ENCODE peak calls at places on chromosomes 11 and 22, in nine cellular contexts. One of them, this sample, is unnamed.

GRCh38 chr11:10876168-10876567 is 18.3 kb upstream of the ZBED5 start:
- DNase-seq in uterus: no peak
- DNase-seq in right lobe of liver: no peak
- DNase-seq in transverse colon: no peak
- DNase-seq in ovary: no peak
- DNase-seq in OCI-LY7: no peak
- DNase-seq in suprapubic skin: no peak
- DNase-seq in breast epithelium: no peak
- DNase-seq in body of pancreas: no peak
- DNase-seq in this sample: no peak

GRCh38 chr11:79546366-79546765 is 105.5 kb upstream of the TENM4 start:
- DNase-seq in transverse colon: no peak
- DNase-seq in suprapubic skin: no peak
- DNase-seq in breast epithelium: no peak
- DNase-seq in uterus: no peak
- DNase-seq in ovary: no peak
- DNase-seq in right lobe of liver: no peak
- DNase-seq in body of pancreas: no peak
- DNase-seq in OCI-LY7: no peak
- DNase-seq in this sample: no peak

GRCh38 chr22:38069372-38070249 is 12.4 kb downstream of the PICK1 start:
- DNase-seq in suprapubic skin: no peak
- DNase-seq in uterus: peak; percentile 71
- DNase-seq in right lobe of liver: peak; percentile 45
- DNase-seq in OCI-LY7: peak; percentile 15
- DNase-seq in transverse colon: peak; percentile 29
- DNase-seq in ovary: peak; percentile 52
- DNase-seq in breast epithelium: no peak
- DNase-seq in body of pancreas: no peak
- DNase-seq in this sample: peak; percentile 97

GRCh38 chr11:9747816-9748215 is 83.9 kb downstream of the SWAP70 start:
- DNase-seq in transverse colon: no peak
- DNase-seq in body of pancreas: no peak
- DNase-seq in OCI-LY7: peak; percentile 41
- DNase-seq in ovary: no peak
- DNase-seq in breast epithelium: no peak
- DNase-seq in suprapubic skin: no peak
- DNase-seq in uterus: no peak
- DNase-seq in right lobe of liver: no peak
- DNase-seq in this sample: no peak

GRCh38 chr11:64933213-64933934 is 2.3 kb downstream of the GPHA2 start:
- DNase-seq in breast epithelium: no peak
- DNase-seq in uterus: no peak
- DNase-seq in suprapubic skin: no peak
- DNase-seq in transverse colon: no peak
- DNase-seq in right lobe of liver: no peak
- DNase-seq in ovary: no peak
- DNase-seq in OCI-LY7: no peak
- DNase-seq in body of pancreas: no peak
- DNase-seq in this sample: no peak

GRCh38 chr11:45279645-45280044 is 6.5 kb downstream of the SYT13 start:
- DNase-seq in right lobe of liver: no peak
- DNase-seq in transverse colon: no peak
- DNase-seq in suprapubic skin: no peak
- DNase-seq in uterus: no peak
- DNase-seq in breast epithelium: no peak
- DNase-seq in body of pancreas: no peak
- DNase-seq in ovary: no peak
- DNase-seq in OCI-LY7: no peak
- DNase-seq in this sample: no peak

GRCh38 chr11:69958308-69958707 is 119.8 kb upstream of the ANO1 start:
- DNase-seq in transverse colon: no peak
- DNase-seq in uterus: no peak
- DNase-seq in suprapubic skin: no peak
- DNase-seq in ovary: no peak
- DNase-seq in breast epithelium: no peak
- DNase-seq in OCI-LY7: no peak
- DNase-seq in right lobe of liver: no peak
- DNase-seq in body of pancreas: no peak
- DNase-seq in this sample: no peak

GRCh38 chr11:86515297-86516094 is 140.8 kb downstream of the CCDC81 start:
- DNase-seq in suprapubic skin: no peak
- DNase-seq in OCI-LY7: no peak
- DNase-seq in breast epithelium: no peak
- DNase-seq in uterus: peak; percentile 56
- DNase-seq in ovary: no peak
- DNase-seq in right lobe of liver: no peak
- DNase-seq in body of pancreas: no peak
- DNase-seq in transverse colon: no peak
- DNase-seq in this sample: no peak

GRCh38 chr11:124108158-124108557 is 7.1 kb upstream of the VWA5A start:
- DNase-seq in body of pancreas: peak; percentile 42
- DNase-seq in transverse colon: peak; percentile 31
- DNase-seq in suprapubic skin: no peak
- DNase-seq in breast epithelium: no peak
- DNase-seq in right lobe of liver: no peak
- DNase-seq in ovary: no peak
- DNase-seq in OCI-LY7: peak; percentile 14
- DNase-seq in uterus: no peak
- DNase-seq in this sample: peak; percentile 23

GRCh38 chr11:118640332-118641154 is 33.1 kb downstream of the PHLDB1 start:
- DNase-seq in breast epithelium: no peak
- DNase-seq in right lobe of liver: no peak
- DNase-seq in suprapubic skin: no peak
- DNase-seq in uterus: no peak
- DNase-seq in body of pancreas: peak; percentile 62
- DNase-seq in OCI-LY7: no peak
- DNase-seq in ovary: no peak
- DNase-seq in transverse colon: no peak
- DNase-seq in this sample: no peak

GRCh38 chr22:22605074-22605404 is 39.4 kb upstream of the GGTLC2 start:
- DNase-seq in right lobe of liver: no peak
- DNase-seq in ovary: no peak
- DNase-seq in uterus: no peak
- DNase-seq in transverse colon: no peak
- DNase-seq in OCI-LY7: peak; percentile 40
- DNase-seq in breast epithelium: no peak
- DNase-seq in body of pancreas: no peak
- DNase-seq in suprapubic skin: no peak
- DNase-seq in this sample: no peak

DNA sequence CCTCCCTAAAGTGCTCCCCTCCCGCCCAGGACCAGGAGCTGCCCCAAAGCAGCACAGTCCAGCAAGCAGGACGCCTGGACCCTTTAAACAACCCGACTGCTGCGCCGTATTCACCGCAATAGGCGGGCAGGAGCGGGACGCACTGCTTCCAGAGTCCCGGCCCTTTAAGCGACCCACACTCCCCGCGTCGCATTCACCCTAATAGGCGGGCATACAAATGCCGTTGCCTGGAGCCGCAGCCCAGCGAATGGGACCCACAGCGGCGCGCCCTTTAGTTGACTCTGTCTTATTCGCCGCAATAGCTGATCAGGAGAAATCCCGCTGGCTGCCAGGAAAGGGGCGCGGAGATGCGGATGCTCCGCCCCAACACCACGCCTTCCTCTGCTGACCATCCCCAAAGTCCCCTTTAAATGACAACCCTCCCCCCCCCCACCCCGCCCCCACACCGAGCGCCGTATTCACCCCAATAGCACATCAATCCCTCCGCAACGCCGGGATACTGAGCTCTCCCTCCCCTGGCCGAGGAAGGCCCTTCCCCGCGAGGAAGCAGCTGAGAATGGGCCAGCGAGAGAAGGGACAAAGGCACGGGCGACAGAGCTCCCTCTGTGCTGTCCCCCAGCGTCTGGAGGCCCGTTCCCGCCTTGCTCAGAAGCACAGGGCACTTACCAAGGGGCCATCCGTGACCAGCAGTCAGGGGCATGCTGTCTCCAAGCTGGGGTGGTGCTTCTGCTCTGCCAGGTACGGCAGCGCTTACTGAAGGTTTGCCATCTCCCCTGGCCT is 4.7 kb downstream of the OSBPL5 start:
- DNase-seq in ovary: peak; percentile 88
- DNase-seq in body of pancreas: peak; percentile 88
- DNase-seq in OCI-LY7: peak; percentile 14
- DNase-seq in right lobe of liver: peak; percentile 73
- DNase-seq in transverse colon: peak; percentile 84
- DNase-seq in uterus: peak; percentile 89
- DNase-seq in suprapubic skin: peak; percentile 92
- DNase-seq in breast epithelium: peak; percentile 73
- DNase-seq in this sample: no peak
- H3K27ac ChIP-seq in ovary: peak overlapping the region; percentile 40
- H3K27ac ChIP-seq in body of pancreas: no peak overlapping the region
- H3K27ac ChIP-seq in OCI-LY7: no peak overlapping the region
- H3K27ac ChIP-seq in right lobe of liver: no peak overlapping the region
- H3K27ac ChIP-seq in transverse colon: peak overlapping the region; percentile 85
- H3K27ac ChIP-seq in uterus: peak overlapping the region; percentile 75
- H3K27ac ChIP-seq in suprapubic skin: peak overlapping the region; percentile 69
- H3K27ac ChIP-seq in breast epithelium: peak overlapping the region; percentile 90
- H3K27ac ChIP-seq in this sample: no peak overlapping the region

GRCh38 chr22:18058770-18059169 is 19.0 kb upstream of the PEX26 start:
- DNase-seq in breast epithelium: no peak
- DNase-seq in transverse colon: no peak
- DNase-seq in ovary: no peak
- DNase-seq in right lobe of liver: peak; percentile 19
- DNase-seq in uterus: no peak
- DNase-seq in suprapubic skin: no peak
- DNase-seq in OCI-LY7: no peak
- DNase-seq in body of pancreas: no peak
- DNase-seq in this sample: no peak

GRCh38 chr22:18056802-18057474 is 20.9 kb upstream of the PEX26 start:
- DNase-seq in ovary: no peak
- DNase-seq in OCI-LY7: peak; percentile 69
- DNase-seq in body of pancreas: peak; percentile 20
- DNase-seq in uterus: no peak
- DNase-seq in right lobe of liver: peak; percentile 36
- DNase-seq in breast epithelium: no peak
- DNase-seq in suprapubic skin: no peak
- DNase-seq in transverse colon: peak; percentile 50
- DNase-seq in this sample: peak; percentile 87

GRCh38 chr22:18059473-18059872 is 18.3 kb upstream of the PEX26 start:
- DNase-seq in uterus: no peak
- DNase-seq in right lobe of liver: no peak
- DNase-seq in ovary: no peak
- DNase-seq in breast epithelium: no peak
- DNase-seq in suprapubic skin: no peak
- DNase-seq in body of pancreas: no peak
- DNase-seq in transverse colon: no peak
- DNase-seq in OCI-LY7: no peak
- DNase-seq in this sample: no peak

GRCh38 chr22:18056161-18056666 is 21.6 kb upstream of the PEX26 start:
- DNase-seq in suprapubic skin: no peak
- DNase-seq in right lobe of liver: no peak
- DNase-seq in uterus: peak; percentile 65
- DNase-seq in body of pancreas: peak; percentile 41
- DNase-seq in transverse colon: peak; percentile 57
- DNase-seq in ovary: no peak
- DNase-seq in breast epithelium: no peak
- DNase-seq in OCI-LY7: peak; percentile 64
- DNase-seq in this sample: peak; percentile 73

GRCh38 chr22:18057568-18058209 is 20.1 kb upstream of the PEX26 start:
- DNase-seq in transverse colon: peak; percentile 74
- DNase-seq in ovary: peak; percentile 82
- DNase-seq in breast epithelium: no peak
- DNase-seq in OCI-LY7: peak; percentile 75
- DNase-seq in uterus: peak; percentile 98
- DNase-seq in body of pancreas: peak; percentile 86
- DNase-seq in right lobe of liver: peak; percentile 56
- DNase-seq in suprapubic skin: peak; percentile 86
- DNase-seq in this sample: peak; percentile 57
- H3K4me1 ChIP-seq in transverse colon: peaks cover 32% of the 10 kb centered on the region
- H3K4me1 ChIP-seq in ovary: peaks cover 12% of the 10 kb centered on the region
- H3K4me1 ChIP-seq in breast epithelium: no peaks in the 10 kb centered on the region
- H3K4me1 ChIP-seq in OCI-LY7: peaks cover 55% of the 10 kb centered on the region
- H3K4me1 ChIP-seq in uterus: peaks cover 10% of the 10 kb centered on the region
- H3K4me1 ChIP-seq in body of pancreas: peaks cover 61% of the 10 kb centered on the region
- H3K4me1 ChIP-seq in right lobe of liver: peaks cover 27% of the 10 kb centered on the region
- H3K4me1 ChIP-seq in suprapubic skin: peaks cover 32% of the 10 kb centered on the region
- H3K4me1 ChIP-seq in this sample: peaks cover 24% of the 10 kb centered on the region

DNA sequence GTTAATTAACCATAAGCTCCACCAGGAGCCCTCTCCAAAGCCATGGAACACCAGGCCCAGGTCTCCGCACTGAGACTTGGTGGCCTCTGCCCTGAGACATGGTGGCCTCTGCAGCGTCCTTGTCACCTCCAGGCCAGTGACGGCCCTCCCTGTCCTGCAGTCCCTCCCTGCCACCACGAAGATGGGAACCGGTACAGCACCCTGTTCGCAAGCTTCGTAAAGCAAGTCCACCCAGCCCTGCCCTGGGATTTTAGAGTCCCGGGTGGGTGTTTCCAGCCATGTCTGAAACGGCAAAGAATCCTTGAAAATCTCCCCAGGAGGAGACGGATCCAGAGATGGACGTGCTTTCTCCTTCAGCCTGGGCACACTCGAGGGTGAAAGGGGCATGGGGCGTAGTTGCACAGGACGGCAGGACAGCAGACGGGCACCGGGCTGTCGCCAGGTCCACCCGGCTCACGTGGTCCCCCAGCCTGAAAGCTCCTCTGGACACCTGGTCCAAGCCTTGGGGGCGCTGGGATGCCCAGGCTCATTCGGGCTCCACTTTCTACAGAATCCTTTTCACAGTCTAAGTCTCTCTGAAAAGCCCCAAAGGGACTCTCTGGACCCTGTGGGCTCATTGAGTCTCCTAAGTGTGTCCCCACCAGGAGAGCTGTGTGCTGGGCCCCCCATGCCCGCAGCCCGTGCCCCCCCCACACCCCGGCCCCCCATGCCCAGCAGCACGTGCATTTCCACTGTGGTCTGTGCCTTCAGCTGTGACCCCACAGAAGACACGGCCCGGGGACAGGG is 456.2 kb downstream of the BRD1 start:
- DNase-seq in body of pancreas: no peak
- DNase-seq in ovary: no peak
- DNase-seq in breast epithelium: peak; percentile 45
- DNase-seq in transverse colon: no peak
- DNase-seq in uterus: no peak
- DNase-seq in suprapubic skin: peak; percentile 45
- DNase-seq in right lobe of liver: no peak
- DNase-seq in OCI-LY7: no peak
- DNase-seq in this sample: no peak
- H3K9me3 ChIP-seq in body of pancreas: no peaks in the 10 kb centered on the region
- H3K9me3 ChIP-seq in ovary: no peaks in the 10 kb centered on the region
- H3K9me3 ChIP-seq in breast epithelium: no peaks in the 10 kb centered on the region
- H3K9me3 ChIP-seq in transverse colon: no peaks in the 10 kb centered on the region
- H3K9me3 ChIP-seq in uterus: no peaks in the 10 kb centered on the region
- H3K9me3 ChIP-seq in suprapubic skin: no peaks in the 10 kb centered on the region
- H3K9me3 ChIP-seq in right lobe of liver: no peaks in the 10 kb centered on the region
- H3K9me3 ChIP-seq in OCI-LY7: peaks cover 5% of the 10 kb centered on the region
- H3K9me3 ChIP-seq in this sample: no peaks in the 10 kb centered on the region

GRCh38 chr11:62012451-62013265 is 45.2 kb upstream of the FTH1 start:
- DNase-seq in transverse colon: no peak
- DNase-seq in ovary: no peak
- DNase-seq in body of pancreas: no peak
- DNase-seq in OCI-LY7: no peak
- DNase-seq in breast epithelium: peak; percentile 71
- DNase-seq in suprapubic skin: peak; percentile 50
- DNase-seq in uterus: no peak
- DNase-seq in right lobe of liver: no peak
- DNase-seq in this sample: no peak
- H3K27ac ChIP-seq in transverse colon: no peak overlapping the region
- H3K27ac ChIP-seq in ovary: no peak overlapping the region
- H3K27ac ChIP-seq in body of pancreas: no peak overlapping the region
- H3K27ac ChIP-seq in OCI-LY7: no peak overlapping the region
- H3K27ac ChIP-seq in breast epithelium: peak overlapping the region; percentile 83
- H3K27ac ChIP-seq in suprapubic skin: no peak overlapping the region
- H3K27ac ChIP-seq in uterus: peak overlapping the region; percentile 44
- H3K27ac ChIP-seq in right lobe of liver: no peak overlapping the region
- H3K27ac ChIP-seq in this sample: no peak overlapping the region

This sample was measured in MM.1S.